ENCODE peak calls at places on chromosome 22, in five cellular contexts. I is A549, J is K562, R is SK-N-SH, N is endothelial cell of umbilical vein. P is an unnamed sample.

GRCh38 chr22:24485608-24486007 is 9.5 kb upstream of the UPB1 start:
- DNase-seq in R (no peak), J (no peak), N (no peak), I (peak), P (no peak)

GRCh38 chr22:37932821-37933578 is 20.4 kb downstream of the C22orf23 start:
- DNase-seq in J (no peak), N (no peak), R (no peak), I (no peak), P (no peak)

GRCh38 chr22:44107341-44107740 is 73.4 kb upstream of the PARVG start:
- DNase-seq in N (no peak), I (no peak), R (no peak), J (no peak), P (no peak)

GRCh38 chr22:25113316-25113721 is 86.3 kb upstream of the CRYBB3 start:
- DNase-seq in N (peak), J (no peak), I (no peak), R (no peak), P (no peak)

GRCh38 chr22:20738394-20739089 is 35.4 kb upstream of the SERPIND1 start:
- DNase-seq in J (no peak), I (no peak), N (no peak), R (no peak), P (no peak)

GRCh38 chr22:17951315-17951714 is 73.0 kb downstream of the MICAL3 start:
- DNase-seq in J (no peak), I (no peak), N (peak), R (no peak), P (no peak)

GRCh38 chr22:37647928-37648327 is 8.5 kb downstream of the SH3BP1 start:
- DNase-seq in R (peak), N (no peak), J (no peak), I (peak), P (peak)

GRCh38 chr22:37533995-37534394 is 14.8 kb upstream of the CARD10 start:
- DNase-seq in I (no peak), R (no peak), J (no peak), N (no peak), P (peak)

GRCh38 chr22:44887941-44888366 is 121.9 kb downstream of the PHF21B start:
- DNase-seq in R (peak), N (no peak), I (no peak), J (no peak), P (no peak)

GRCh38 chr22:19995611-19996339 is 20.8 kb downstream of the ARVCF start:
- DNase-seq in J (no peak), N (peak), R (no peak), I (no peak), P (no peak)

GRCh38 chr22:16933274-16933923 is 74.6 kb downstream of the GAB4 start:
- DNase-seq in I (no peak), N (no peak), R (no peak), J (no peak), P (no peak)

GRCh38 chr22:19527321-19527721 is 3.1 kb upstream of the CLDN5 start:
- DNase-seq in J (no peak), I (no peak), N (peak), R (no peak), P (no peak)

GRCh38 chr22:17734197-17734596 is 40.1 kb downstream of the BID start:
- DNase-seq in I (no peak), J (no peak), N (peak), R (no peak), P (no peak)

GRCh38 chr22:19495562-19496323 is 16.0 kb downstream of the CDC45 start:
- DNase-seq in J (no peak), R (no peak), N (peak), I (peak), P (no peak)

GRCh38 chr22:44204937-44205712 is 24.4 kb downstream of the PARVG start:
- DNase-seq in J (no peak), N (no peak), R (no peak), I (no peak), P (no peak)

GRCh38 chr22:20118572-20119020 is 1.6 kb upstream of the TRMT2A start:
- DNase-seq in J (peak), I (no peak), R (no peak), N (no peak), P (no peak)

GRCh38 chr22:43287441-43287840 is 55.7 kb downstream of the SCUBE1 start:
- DNase-seq in J (no peak), N (no peak), R (peak), I (no peak), P (no peak)

GRCh38 chr22:43066844-43067385 is 22.3 kb downstream of the TTLL1 start:
- DNase-seq in I (no peak), J (no peak), R (no peak), N (peak), P (peak)

GRCh38 chr22:20508815-20509271 is 1.4 kb downstream of the MED15 start:
- DNase-seq in J (peak), N (peak), I (no peak), R (no peak), P (no peak)

GRCh38 chr22:35150163-35151107 is 84.5 kb downstream of the ISX start:
- DNase-seq in I (peak), J (peak), N (peak), R (peak), P (peak)

GRCh38 chr22:37848587-37849088 is 581 bp upstream of the EIF3L start:
- DNase-seq in R (peak), N (peak), J (peak), I (peak), P (peak)

GRCh38 chr22:37659066-37659896 is 758 bp downstream of the PDXP start:
- DNase-seq in N (no peak), I (no peak), R (peak), J (no peak), P (no peak)

GRCh38 chr22:17483670-17484372 is 79.5 kb upstream of the SLC25A18 start:
- DNase-seq in N (no peak), R (no peak), J (no peak), I (no peak), P (no peak)

GRCh38 chr22:33579448-33580093 is 340.7 kb downstream of the LARGE1 start:
- DNase-seq in N (no peak), R (peak), J (peak), I (peak), P (peak)

GRCh38 chr22:17706451-17706900 is 67.8 kb downstream of the BID start:
- DNase-seq in I (peak), N (peak), J (peak), R (peak), P (peak)

GRCh38 chr22:37544955-37545702 is 15.2 kb upstream of the CDC42EP1 start:
- DNase-seq in I (peak), N (peak), J (peak), R (peak), P (no peak)

GRCh38 chr22:24107668-24108067 is 73.6 kb upstream of the SUSD2 start:
- DNase-seq in N (peak), J (no peak), I (no peak), R (no peak), P (no peak)

GRCh38 chr22:37680191-37680851 is 4.9 kb downstream of the LGALS1 start:
- DNase-seq in I (no peak), R (no peak), N (no peak), J (no peak), P (no peak)

GRCh38 chr22:38886333-38886732 is 14.3 kb upstream of the CBX6 start:
- DNase-seq in J (no peak), N (no peak), R (no peak), I (no peak), P (no peak)

GRCh38 chr22:35016909-35017308 is 49.0 kb upstream of the ISX start:
- DNase-seq in I (no peak), J (no peak), R (no peak), N (no peak), P (no peak)

GRCh38 chr22:24450600-24450999 is 23.2 kb downstream of the ADORA2A start:
- DNase-seq in N (peak), R (peak), J (no peak), I (no peak), P (no peak)

GRCh38 chr22:37623075-37624016 is 14.7 kb downstream of the GGA1 start:
- DNase-seq in R (peak), J (peak), I (peak), N (peak), P (no peak)

DNA sequence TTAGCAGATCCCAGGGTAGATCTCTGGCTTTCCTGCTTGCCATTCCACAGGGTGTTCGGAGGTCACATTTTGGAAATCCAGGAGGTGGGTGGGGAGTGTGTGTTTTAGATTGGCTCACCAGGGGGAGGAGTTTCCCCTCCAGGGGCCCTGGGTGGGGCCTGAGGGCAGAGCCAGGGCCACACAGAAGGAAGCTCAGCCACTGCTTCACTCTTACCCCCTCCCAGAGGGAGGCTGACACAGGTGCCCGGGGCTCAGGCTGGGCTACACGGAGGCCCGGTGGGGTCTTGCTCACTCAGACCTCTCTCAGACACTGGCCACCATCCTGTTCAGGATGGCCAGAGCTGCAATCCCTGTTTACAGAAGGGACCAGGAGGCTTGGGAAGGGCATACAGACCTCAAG is 2.5 kb downstream of the WNT7B start:
- DNase-seq in I (peak), J (no peak), R (no peak), N (no peak), P (no peak)
- H3K4me3 ChIP-seq in I (peak), J (no peak), R (no peak), N (no peak), P (no peak)

GRCh38 chr22:41560095-41560487 is 719 bp upstream of the CSDC2 start:
- DNase-seq in N (no peak), I (no peak), J (no peak), R (no peak), P (no peak)
- TF ChIP-seq MAX in N (no peak), I (no peak), J (no peak), R (no peak), P (no peak)

DNA sequence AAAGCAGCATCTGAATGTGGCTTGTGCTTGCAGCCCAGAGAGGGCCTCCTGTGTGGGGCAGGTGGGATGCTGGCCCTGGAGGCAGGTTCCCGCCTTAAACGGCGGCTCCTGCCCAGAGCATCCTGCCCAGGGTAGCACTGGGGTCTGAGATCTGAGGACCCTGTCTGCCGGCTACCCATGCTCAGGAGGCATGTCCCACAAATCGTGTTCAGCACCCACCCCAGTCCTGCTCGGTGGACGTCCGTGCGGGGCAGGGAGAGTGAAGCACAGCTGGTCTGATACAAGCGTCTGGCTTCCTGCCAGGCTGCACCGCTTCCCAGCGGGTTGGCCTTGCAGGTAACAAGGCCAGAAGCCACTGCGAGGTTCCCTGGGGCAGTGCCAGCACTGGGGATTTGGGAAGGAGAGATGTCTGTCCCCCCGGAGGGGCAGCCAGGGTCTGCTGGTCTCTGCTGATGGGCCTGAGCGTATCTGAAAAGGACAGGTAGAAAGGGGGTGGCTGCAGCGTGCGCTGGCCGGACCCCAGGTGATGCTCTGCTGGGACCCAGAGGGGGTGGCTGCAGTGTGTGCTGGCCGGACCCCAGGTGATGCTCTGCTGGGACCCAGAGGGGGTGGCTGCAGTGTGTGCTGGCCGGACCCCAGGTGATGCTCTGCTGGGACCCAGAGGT is 3.6 kb downstream of the TRABD start:
- DNase-seq in R (no peak), N (no peak), J (no peak), I (no peak), P (no peak)
- H3K4me3 ChIP-seq in R (no peak), N (no peak), J (no peak), I (no peak), P (no peak)

DNA sequence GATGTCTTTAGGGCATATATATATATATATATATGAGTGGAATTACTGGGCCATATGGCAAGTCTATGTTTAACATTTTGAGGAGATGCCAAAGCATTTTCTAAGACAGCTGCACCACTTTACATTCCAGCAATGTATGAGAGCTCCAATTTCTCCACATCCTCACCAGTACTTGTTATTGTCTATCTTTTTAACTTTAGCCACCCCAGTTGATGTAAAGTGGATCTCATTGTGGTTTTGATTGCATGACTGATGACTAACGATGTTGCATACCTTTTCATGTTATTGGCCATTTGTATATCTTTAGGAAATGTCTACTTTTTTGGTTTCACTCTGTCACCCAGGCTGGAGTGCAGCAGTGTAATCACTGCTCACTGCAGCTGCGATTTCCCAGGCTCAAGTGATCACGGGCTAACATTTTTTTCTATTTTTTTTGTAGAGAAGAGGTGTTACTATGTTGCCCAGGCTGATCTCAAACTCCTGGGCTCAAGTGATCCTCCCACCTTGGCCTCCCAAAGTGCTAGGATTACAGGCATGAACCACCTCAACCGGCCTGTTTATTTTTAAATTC is 8.9 kb downstream of the TTC28 start:
- DNase-seq in J (no peak), R (no peak), I (no peak), N (no peak), P (no peak)
- TF ChIP-seq MAX in J (no peak), R (no peak), I (no peak), N (no peak), P (no peak)

GRCh38 chr22:31681625-31682345 is 19.8 kb upstream of the PISD start:
- DNase-seq in J (no peak), R (no peak), I (no peak), N (no peak), P (no peak)
- H3K4me3 ChIP-seq in J (no peak), R (no peak), I (no peak), N (no peak), P (no peak)

GRCh38 chr22:26952654-26953379 is 295.4 kb downstream of the MIAT start:
- DNase-seq in N (no peak), R (peak), J (no peak), I (no peak), P (no peak)
- TF ChIP-seq MAX in N (no peak), R (no peak), J (no peak), I (no peak), P (no peak)

DNA sequence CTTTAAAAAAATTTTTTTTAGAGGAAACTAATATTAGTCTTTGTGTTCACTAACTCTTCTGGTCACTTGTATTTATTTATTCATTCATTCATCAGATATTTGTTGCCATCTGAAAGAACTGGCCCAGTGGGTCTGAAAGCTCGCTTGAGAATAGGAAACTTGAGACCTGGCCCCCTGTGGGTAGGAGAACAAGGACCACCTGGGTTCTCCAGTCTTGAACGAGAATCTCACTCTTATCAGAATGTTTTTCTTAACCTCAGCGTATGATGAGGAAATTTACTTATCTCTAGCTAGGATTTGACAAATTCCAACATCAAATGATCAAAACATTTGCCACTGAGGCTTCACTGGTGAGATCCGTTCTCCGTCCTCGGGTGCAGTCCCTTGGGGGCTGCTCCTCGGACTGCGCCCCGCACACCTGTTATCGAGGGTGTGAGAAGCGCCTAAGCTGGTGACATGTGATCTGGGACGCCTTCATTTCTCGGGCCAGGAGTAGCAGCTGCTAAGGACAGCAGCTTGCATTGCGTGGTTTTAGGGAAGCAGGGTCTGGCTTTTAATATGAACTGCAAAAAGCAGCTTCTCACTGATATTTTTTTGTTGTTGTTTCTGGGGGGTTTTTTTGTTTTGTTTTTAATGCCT is 6.3 kb downstream of the C22orf31 start:
- DNase-seq in R (no peak), I (no peak), J (no peak), N (no peak), P (no peak)
- H3K4me3 ChIP-seq in R (no peak), I (no peak), J (no peak), N (no peak), P (no peak)

GRCh38 chr22:22546490-22546889 is 12.6 kb downstream of the PRAME start:
- DNase-seq in I (no peak), J (peak), R (no peak), N (no peak), P (no peak)
- TF ChIP-seq MAX in I (no peak), J (no peak), R (no peak), N (no peak), P (no peak)

DNA sequence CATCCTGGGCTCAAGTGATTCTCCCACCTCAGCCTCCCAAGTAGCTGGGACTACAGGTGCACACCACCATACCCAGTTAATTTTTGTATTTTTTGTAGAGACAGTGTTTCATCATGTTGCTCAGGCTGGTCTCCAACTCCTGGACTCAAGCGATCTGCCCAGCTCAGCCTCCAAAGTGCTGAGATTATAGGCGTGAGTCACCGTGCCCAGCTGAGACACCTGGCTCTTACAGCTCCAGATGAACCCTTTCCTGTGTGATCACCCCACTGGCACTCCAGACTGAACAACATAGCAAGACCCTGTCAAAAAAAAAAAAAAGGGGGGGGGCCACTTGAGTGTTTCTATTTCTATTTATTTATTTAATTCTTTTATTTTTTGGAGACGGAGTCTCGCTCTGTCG is 1.0 kb upstream of the ADSL start:
- DNase-seq in J (no peak), R (no peak), I (no peak), N (no peak), P (no peak)
- H3K4me3 ChIP-seq in J (peak), R (peak), I (peak), N (peak), P (peak)

GRCh38 chr22:28933321-28933720 is 49.9 kb downstream of the ZNRF3 start:
- DNase-seq in R (no peak), I (no peak), N (no peak), J (no peak), P (no peak)

GRCh38 chr22:28929197-28929596 is 45.8 kb downstream of the ZNRF3 start:
- DNase-seq in J (no peak), R (no peak), N (no peak), I (no peak), P (no peak)

GRCh38 chr22:28930357-28931007 is 47.1 kb downstream of the ZNRF3 start:
- DNase-seq in R (no peak), N (peak), J (no peak), I (no peak), P (no peak)

GRCh38 chr22:28934026-28934425 is 50.7 kb downstream of the ZNRF3 start:
- DNase-seq in I (no peak), J (no peak), R (no peak), N (no peak), P (no peak)

DNA sequence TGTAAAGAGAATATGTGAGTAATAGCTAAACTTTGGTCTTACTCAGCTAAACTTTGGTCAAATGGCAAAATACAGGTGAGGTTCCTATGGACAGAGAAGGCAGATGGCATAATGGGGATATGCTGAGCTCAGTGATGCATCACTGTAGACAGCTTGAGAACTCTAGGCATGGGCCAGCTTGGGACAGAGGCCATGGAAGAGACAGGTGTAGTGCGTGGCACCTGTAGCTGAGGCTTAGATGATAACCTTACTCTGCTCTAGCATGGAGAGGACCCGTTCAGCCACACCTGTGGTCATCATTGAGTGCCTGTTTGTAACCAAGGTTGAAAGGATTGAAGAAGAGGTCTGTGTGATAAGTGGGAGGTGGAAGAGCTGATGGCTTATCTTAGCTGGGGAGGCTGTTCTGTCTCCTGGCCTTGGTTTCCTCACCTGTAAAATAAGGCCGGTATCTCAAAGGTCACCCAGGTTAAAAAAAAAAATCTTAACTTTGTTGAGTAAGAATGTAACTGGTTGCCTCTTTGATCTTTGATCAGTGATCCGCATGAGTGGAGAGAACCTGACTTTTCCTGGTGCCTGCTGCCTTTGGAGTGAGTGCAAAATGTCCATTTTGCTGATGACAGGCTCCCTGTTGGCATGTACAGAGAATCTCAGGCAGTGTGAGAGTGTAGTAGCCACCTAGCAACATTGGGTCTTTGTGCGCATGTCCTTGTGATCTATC is 48.6 kb downstream of the ZNRF3 start:
- DNase-seq in N (no peak), I (no peak), R (no peak), J (no peak), P (no peak)
- TF ChIP-seq MAX in N (no peak), I (no peak), R (no peak), J (no peak), P (no peak)